ENCODE peak calls at places on chromosomes 1 and 21, in nine cellular contexts. Y is testis; T is hippocampal formation; A is colonic mucosa; H is NCI-H2081; X is GM04504; S is activated effector memory CD4-positive, alpha-beta T cell treated with anti-CD3 and anti-CD28 coated beads, Interleukin-2, amount 50 U/mL, for 16 hours; N is GM06990; M is T-helper 2 cell. G is an unnamed sample.

GRCh38 chr1:196372896-196373536 is 235.2 kb downstream of the KCNT2 start:
- DNase-seq in Y (no peak), T (no peak), A (no peak), H (peak; percentile 25), X (no peak), S (no peak), N (no peak), M (no peak), G (no peak)

GRCh38 chr1:45172764-45173163 is 33.6 kb downstream of the ZSWIM5 start:
- DNase-seq in Y (no peak), T (no peak), A (no peak), H (no peak), X (no peak), S (no peak), N (no peak), M (no peak), G (no peak)

GRCh38 chr1:203629509-203630082 is 3.0 kb downstream of the ATP2B4 start:
- DNase-seq in Y (peak; percentile 65), T (no peak), A (peak; percentile 74), H (no peak), X (no peak), S (peak; percentile 86), N (peak; percentile 17), M (peak; percentile 53), G (peak; percentile 50)

GRCh38 chr1:5744911-5745431 is 247.3 kb downstream of the NPHP4 start:
- DNase-seq in Y (peak; percentile 55), T (peak; percentile 32), A (no peak), H (no peak), X (no peak), S (no peak), N (no peak), M (no peak), G (no peak)

GRCh38 chr1:70071597-70071996 is 133.8 kb downstream of the LRRC40 start:
- DNase-seq in Y (peak; percentile 22), T (no peak), A (peak; percentile 41), H (no peak), X (peak; percentile 71), S (no peak), N (no peak), M (no peak), G (no peak)

GRCh38 chr1:115144176-115144575 is 54.9 kb upstream of the TSPAN2 start:
- DNase-seq in Y (no peak), T (no peak), A (no peak), H (no peak), X (no peak), S (no peak), N (no peak), M (no peak), G (no peak)

GRCh38 chr1:11617314-11617713 is 36.9 kb downstream of the FBXO2 start:
- DNase-seq in Y (no peak), T (no peak), A (no peak), H (no peak), X (no peak), S (no peak), N (no peak), M (no peak), G (no peak)

GRCh38 chr1:212665241-212666115 is 34.2 kb downstream of the BATF3 start:
- DNase-seq in Y (peak; percentile 86), T (peak; percentile 84), A (peak; percentile 82), H (peak; percentile 84), X (peak; percentile 58), S (peak; percentile 92), N (peak; percentile 82), M (peak; percentile 46), G (peak; percentile 84)

GRCh38 chr1:31760901-31761470 is 3.2 kb downstream of the ADGRB2 start:
- DNase-seq in Y (peak; percentile 50), T (no peak), A (peak; percentile 50), H (peak; percentile 62), X (no peak), S (peak; percentile 87), N (peak; percentile 47), M (no peak), G (peak; percentile 87)

GRCh38 chr1:71019248-71019647 is 28.4 kb downstream of the PTGER3 start:
- DNase-seq in Y (no peak), T (peak; percentile 7), A (no peak), H (no peak), X (no peak), S (no peak), N (no peak), M (no peak), G (no peak)

GRCh38 chr21:42543106-42543847 is 29.6 kb downstream of the SLC37A1 start:
- DNase-seq in Y (no peak), T (no peak), A (no peak), H (no peak), X (no peak), S (no peak), N (no peak), M (no peak), G (no peak)

GRCh38 chr1:42926235-42926869 is 32.3 kb downstream of the SLC2A1 start:
- DNase-seq in Y (no peak), T (no peak), A (no peak), H (no peak), X (no peak), S (no peak), N (no peak), M (no peak), G (no peak)

GRCh38 chr1:91725961-91726704 is 159.8 kb downstream of the TGFBR3 start:
- DNase-seq in Y (peak; percentile 57), T (no peak), A (no peak), H (no peak), X (peak; percentile 89), S (no peak), N (no peak), M (no peak), G (no peak)

GRCh38 chr1:14626869-14627607 is 28.6 kb downstream of the KAZN start:
- DNase-seq in Y (no peak), T (peak; percentile 25), A (peak; percentile 30), H (no peak), X (no peak), S (no peak), N (peak; percentile 30), M (no peak), G (no peak)

GRCh38 chr1:228228601-228229074 is 20.8 kb downstream of the OBSCN start:
- DNase-seq in Y (no peak), T (no peak), A (peak; percentile 9), H (no peak), X (peak; percentile 68), S (no peak), N (no peak), M (no peak), G (no peak)

G was measured in CD14-positive monocyte.